ENCODE peak calls at places on chromosomes 3 and 15, in seven cellular contexts. N is H9, D is mesendoderm, S is IMR-90, X is neuronal stem cell, J is H1, C is mesenchymal stem cell. Q is an unnamed sample.

GRCh38 chr3:138441742-138442141 is 7.3 kb downstream of the ESYT3 start:
- DNase-seq in N (no peak), D (peak; percentile 60), S (peak; percentile 31), X (no peak), J (no peak), C (peak; percentile 32), Q (no peak)

GRCh38 chr15:80275946-80276345 is 23.9 kb upstream of the CTXND1 start:
- DNase-seq in N (no peak), D (no peak), S (peak; percentile 40), X (no peak), J (no peak), C (no peak), Q (no peak)

GRCh38 chr3:13626915-13627460 is 78.1 kb downstream of the FBLN2 start:
- DNase-seq in N (no peak), D (no peak), S (no peak), X (no peak), J (no peak), C (no peak), Q (no peak)

GRCh38 chr3:99925584-99925983 is 107.9 kb downstream of the CMSS1 start:
- DNase-seq in N (no peak), D (no peak), S (peak; percentile 89), X (no peak), J (no peak), C (peak; percentile 77), Q (no peak)

GRCh38 chr3:159257954-159258353 is 456.1 kb downstream of the MFSD1 start:
- DNase-seq in N (no peak), D (no peak), S (no peak), X (no peak), J (no peak), C (no peak), Q (no peak)

GRCh38 chr3:193962986-193963683 is 172.8 kb upstream of the HES1 start:
- DNase-seq in N (no peak), D (no peak), S (no peak), X (no peak), J (no peak), C (no peak), Q (peak; percentile 68)

GRCh38 chr3:156321934-156322333 is 201.6 kb downstream of the KCNAB1 start:
- DNase-seq in N (no peak), D (no peak), S (no peak), X (no peak), J (no peak), C (no peak), Q (no peak)

GRCh38 chr15:69489101-69489571 is 36.5 kb downstream of the RPLP1 start:
- DNase-seq in N (no peak), D (no peak), S (no peak), X (no peak), J (no peak), C (no peak), Q (no peak)

GRCh38 chr3:143693506-143693905 is 154.8 kb downstream of the SLC9A9 start:
- DNase-seq in N (no peak), D (no peak), S (no peak), X (no peak), J (no peak), C (no peak), Q (no peak)

GRCh38 chr3:119243712-119244111 is 3.0 kb upstream of the B4GALT4 start:
- DNase-seq in N (no peak), D (no peak), S (no peak), X (no peak), J (no peak), C (no peak), Q (no peak)

GRCh38 chr3:133294253-133294652 is 105.6 kb upstream of the BFSP2 start:
- DNase-seq in N (no peak), D (no peak), S (peak; percentile 57), X (no peak), J (no peak), C (no peak), Q (no peak)

GRCh38 chr3:123390865-123391613 is 57.9 kb downstream of the ADCY5 start:
- DNase-seq in N (no peak), D (no peak), S (no peak), X (no peak), J (no peak), C (no peak), Q (no peak)

GRCh38 chr3:123388050-123388449 is 60.8 kb downstream of the ADCY5 start:
- DNase-seq in N (no peak), D (no peak), S (no peak), X (no peak), J (no peak), C (no peak), Q (no peak)

GRCh38 chr3:123388811-123389210 is 60.1 kb downstream of the ADCY5 start:
- DNase-seq in N (no peak), D (no peak), S (no peak), X (no peak), J (no peak), C (no peak), Q (no peak)

GRCh38 chr3:123386477-123387040 is 62.3 kb downstream of the ADCY5 start:
- DNase-seq in N (no peak), D (no peak), S (peak; percentile 7), X (no peak), J (no peak), C (no peak), Q (no peak)

GRCh38 chr3:123389338-123389910 is 59.5 kb downstream of the ADCY5 start:
- DNase-seq in N (no peak), D (no peak), S (no peak), X (no peak), J (no peak), C (no peak), Q (no peak)
- H3K4me1 ChIP-seq in N (no peaks in the 10 kb centered on the region), D (peaks cover 6% of the 10 kb centered on the region), S (peaks cover 5% of the 10 kb centered on the region), X (peaks cover 8% of the 10 kb centered on the region), J (no peaks in the 10 kb centered on the region), C (peaks cover 5% of the 10 kb centered on the region), Q (peaks cover 4% of the 10 kb centered on the region)

GRCh38 chr15:89837830-89838178 is 23.2 kb upstream of the ANPEP start:
- DNase-seq in N (no peak), D (no peak), S (no peak), X (no peak), J (no peak), C (no peak), Q (no peak)
- H2BK120ac ChIP-seq in N (no peak overlapping the region), D (no peak overlapping the region), S (peak overlapping the region; percentile 96), X (no peak overlapping the region), J (no peak overlapping the region), C (peak overlapping the region; percentile 64), Q (peak overlapping the region; percentile 62)

GRCh38 chr3:151402349-151402748 is 17.8 kb upstream of the P2RY12 start:
- DNase-seq in N (no peak), D (no peak), S (no peak), X (no peak), J (no peak), C (no peak), Q (no peak)

GRCh38 chr3:151398895-151399294 is 14.3 kb upstream of the P2RY12 start:
- DNase-seq in N (no peak), D (no peak), S (no peak), X (no peak), J (no peak), C (no peak), Q (no peak)

GRCh38 chr3:151404316-151404715 is 19.8 kb upstream of the P2RY12 start:
- DNase-seq in N (no peak), D (no peak), S (peak; percentile 72), X (no peak), J (no peak), C (peak; percentile 42), Q (no peak)

GRCh38 chr3:151400341-151400740 is 15.8 kb upstream of the P2RY12 start:
- DNase-seq in N (no peak), D (no peak), S (no peak), X (no peak), J (no peak), C (no peak), Q (no peak)

DNA sequence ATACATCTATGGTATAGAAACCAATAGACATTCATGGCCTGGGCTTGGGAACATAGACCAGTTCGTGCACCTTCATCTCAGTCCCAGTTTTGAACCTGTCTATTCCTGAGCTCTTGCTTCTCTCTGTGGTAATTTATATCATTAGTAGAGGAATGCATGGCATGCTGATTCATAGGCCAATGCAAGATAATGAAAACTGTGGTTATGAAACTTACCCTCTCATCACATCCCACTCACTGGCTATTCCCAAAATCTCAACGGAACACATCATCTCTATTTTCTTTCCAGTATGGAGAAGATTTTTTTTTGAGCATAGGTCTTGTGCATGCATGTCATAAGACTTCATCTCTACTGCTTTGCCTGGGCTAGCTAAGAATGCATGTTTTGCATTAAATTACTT is 18.7 kb upstream of the P2RY12 start:
- DNase-seq in N (no peak), D (no peak), S (peak; percentile 87), X (no peak), J (no peak), C (no peak), Q (no peak)
- H3K4me2 ChIP-seq in N (no peak overlapping the region), D (no peak overlapping the region), S (peak overlapping the region; percentile 48), X (no peak overlapping the region), J (no peak overlapping the region), C (no peak overlapping the region), Q (no peak overlapping the region)

GRCh38 chr3:188341501-188341900 is 187.5 kb downstream of the LPP start:
- DNase-seq in N (no peak), D (no peak), S (no peak), X (no peak), J (no peak), C (no peak), Q (no peak)

GRCh38 chr3:188338081-188338480 is 184.1 kb downstream of the LPP start:
- DNase-seq in N (no peak), D (no peak), S (peak; percentile 28), X (no peak), J (no peak), C (no peak), Q (no peak)

GRCh38 chr3:188336178-188336577 is 182.2 kb downstream of the LPP start:
- DNase-seq in N (no peak), D (no peak), S (no peak), X (no peak), J (no peak), C (no peak), Q (no peak)

GRCh38 chr3:188337232-188337631 is 183.3 kb downstream of the LPP start:
- DNase-seq in N (no peak), D (no peak), S (no peak), X (no peak), J (no peak), C (no peak), Q (no peak)

DNA sequence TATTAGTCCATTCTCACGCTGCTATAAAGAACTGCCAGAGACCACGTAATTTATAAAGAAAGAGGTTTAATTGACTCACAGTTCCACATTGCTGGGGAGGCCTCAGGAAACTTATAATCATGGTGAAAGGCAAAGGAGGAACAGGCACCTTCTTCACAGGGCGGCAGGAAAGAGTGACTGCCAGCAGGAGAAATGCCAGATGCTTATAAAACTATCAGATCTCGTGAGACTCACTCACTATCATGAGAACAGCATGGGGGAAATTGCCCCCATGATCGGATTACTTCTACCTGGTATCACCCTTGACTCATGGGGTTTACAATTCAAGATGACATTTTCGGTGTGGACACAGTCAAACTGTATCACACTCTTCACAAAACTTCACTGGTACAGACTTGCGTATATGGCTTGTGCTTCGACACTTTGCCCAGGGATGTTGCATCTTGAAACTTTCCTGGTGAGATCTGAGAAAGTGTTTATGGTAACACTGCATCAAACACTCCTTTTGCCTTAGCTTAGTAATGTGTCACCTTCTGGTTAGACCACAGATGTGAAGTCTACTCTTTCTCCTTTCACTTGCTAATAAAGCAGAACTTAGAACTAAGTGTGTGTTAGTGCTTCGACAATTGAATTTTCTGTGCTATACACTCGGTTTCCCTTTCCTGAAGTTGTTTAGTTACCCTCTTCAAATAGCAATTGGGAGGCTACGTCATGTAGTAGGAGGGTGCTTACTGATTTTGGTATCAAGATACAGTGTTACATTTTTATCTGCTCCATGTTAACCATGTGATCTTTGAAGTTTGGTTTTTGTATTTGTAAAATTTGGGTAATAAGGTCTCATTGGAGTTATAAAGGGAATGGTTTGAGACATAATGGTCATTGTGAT is 185.7 kb downstream of the LPP start:
- DNase-seq in N (no peak), D (peak; percentile 45), S (no peak), X (no peak), J (no peak), C (no peak), Q (no peak)
- H3K4me1 ChIP-seq in N (no peaks in the 10 kb centered on the region), D (peaks cover 7% of the 10 kb centered on the region), S (peaks cover 8% of the 10 kb centered on the region), X (peaks cover 2% of the 10 kb centered on the region), J (no peaks in the 10 kb centered on the region), C (peaks cover 4% of the 10 kb centered on the region), Q (no peaks in the 10 kb centered on the region)

Q was measured in trophoblast cell.